ENCODE peak calls at places on chromosomes 3 and 15, in eight cellular contexts. L is activated CD8-positive, alpha-beta memory T cell treated with anti-CD3 and anti-CD28 coated beads for 48 hours; X is fibroblast of lung; F is T-cell; A is 8988T; G is A549; Y is A673; B is GM10248. S is an unnamed sample.

GRCh38 chr15:29756358-29757267 is 65.7 kb downstream of the TJP1 start:
- DNase-seq in F (no peak), Y (no peak), G (no peak), L (no peak), B (no peak), X (no peak), A (no peak), S (no peak)

GRCh38 chr3:32593903-32594525 is 23.4 kb upstream of the DYNC1LI1 start:
- DNase-seq in X (peak; percentile 37), B (no peak), A (no peak), Y (no peak), L (no peak), F (no peak), G (no peak), S (no peak)

GRCh38 chr15:98420837-98421236 is 227.5 kb upstream of the IGF1R start:
- DNase-seq in G (no peak), X (no peak), Y (no peak), L (no peak), F (no peak), B (no peak), A (no peak), S (no peak)

GRCh38 chr3:52317601-52318000 is 1.5 kb downstream of the DNAH1 start:
- DNase-seq in Y (peak; percentile 34), G (no peak), F (peak; percentile 66), A (no peak), X (peak; percentile 29), L (peak; percentile 33), B (peak; percentile 72), S (peak; percentile 68)

GRCh38 chr15:61411941-61412510 is 182.9 kb upstream of the RORA start:
- DNase-seq in G (no peak), F (no peak), Y (no peak), A (no peak), B (no peak), X (peak; percentile 6), L (no peak), S (no peak)

GRCh38 chr3:174466471-174467054 is 392.6 kb upstream of the NAALADL2 start:
- DNase-seq in A (no peak), F (no peak), L (no peak), X (peak; percentile 53), Y (peak; percentile 33), G (no peak), B (no peak), S (no peak)

GRCh38 chr3:13017361-13018038 is 55.7 kb downstream of the IQSEC1 start:
- DNase-seq in F (no peak), X (no peak), L (no peak), B (no peak), A (no peak), G (no peak), Y (no peak), S (no peak)

GRCh38 chr3:109952924-109953323 is 615.6 kb upstream of the DPPA4 start:
- DNase-seq in X (peak; percentile 38), A (no peak), B (no peak), L (no peak), Y (no peak), F (no peak), G (no peak), S (no peak)

GRCh38 chr3:10574101-10574615 is 68.8 kb upstream of the ATP2B2 start:
- DNase-seq in F (no peak), X (no peak), L (no peak), G (no peak), Y (no peak), B (no peak), A (no peak), S (no peak)

GRCh38 chr15:68228971-68229385 is 550 bp downstream of the CLN6 start:
- DNase-seq in L (no peak), B (peak; percentile 33), Y (no peak), X (no peak), F (no peak), A (no peak), G (no peak), S (no peak)

GRCh38 chr3:166123576-166123975 is 286.4 kb upstream of the BCHE start:
- DNase-seq in L (no peak), X (peak; percentile 2), F (no peak), Y (peak; percentile 55), B (no peak), A (no peak), G (no peak), S (no peak)

GRCh38 chr3:146692254-146692653 is 87.1 kb upstream of the PLSCR5 start:
- DNase-seq in A (no peak), X (no peak), F (no peak), B (no peak), Y (no peak), G (no peak), L (no peak), S (no peak)

GRCh38 chr3:83033123-83033522 is 1271.7 kb upstream of the GBE1 start:
- DNase-seq in X (peak; percentile 22), G (no peak), A (no peak), F (no peak), L (no peak), Y (no peak), B (no peak), S (no peak)

GRCh38 chr15:81784751-81785150 is 261.1 kb downstream of the MEX3B start:
- DNase-seq in X (no peak), Y (no peak), L (no peak), F (no peak), A (no peak), B (no peak), G (no peak), S (no peak)

GRCh38 chr3:135918600-135918999 is 46.9 kb upstream of the PPP2R3A start:
- DNase-seq in Y (no peak), F (no peak), L (no peak), X (peak; percentile 70), A (no peak), G (no peak), B (no peak), S (no peak)